ENCODE peak calls at places on chromosomes 2 and 18, in six cellular contexts. T is PC-9, A is caudate nucleus, D is spleen, G is A549, M is A673. L is an unnamed sample.

GRCh38 chr2:45612265-45612664 is 1.2 kb upstream of the SRBD1 start:
- DNase-seq in T (peak), A (no peak), D (no peak), G (no peak), M (no peak), L (peak)

GRCh38 chr2:20664071-20664390 is 2.9 kb upstream of the GDF7 start:
- DNase-seq in T (no peak), A (no peak), D (no peak), G (no peak), M (no peak), L (no peak)

GRCh38 chr2:30653847-30654246 is 153.4 kb downstream of the CAPN13 start:
- DNase-seq in T (no peak), A (no peak), D (no peak), G (no peak), M (no peak), L (no peak)

GRCh38 chr2:159066541-159067156 is 98.2 kb downstream of the TANC1 start:
- DNase-seq in T (no peak), A (no peak), D (no peak), G (no peak), M (no peak), L (no peak)

GRCh38 chr18:46759885-46760284 is 3.0 kb upstream of the ST8SIA5 start:
- DNase-seq in T (no peak), A (no peak), D (no peak), G (no peak), M (peak), L (no peak)

GRCh38 chr2:109611467-109612095 is 2.2 kb downstream of the SEPTIN10 start:
- DNase-seq in T (peak), A (no peak), D (no peak), G (no peak), M (peak), L (no peak)

GRCh38 chr2:146370821-146371220 is 1474.0 kb upstream of the ACVR2A start:
- DNase-seq in T (no peak), A (no peak), D (no peak), G (no peak), M (no peak), L (no peak)

GRCh38 chr2:188132385-188132784 is 159.3 kb upstream of the GULP1 start:
- DNase-seq in T (no peak), A (no peak), D (no peak), G (no peak), M (no peak), L (no peak)

GRCh38 chr2:11953258-11953657 is 206.8 kb downstream of the LPIN1 start:
- DNase-seq in T (no peak), A (no peak), D (no peak), G (no peak), M (no peak), L (no peak)

GRCh38 chr2:11955883-11956282 is 209.5 kb downstream of the LPIN1 start:
- DNase-seq in T (no peak), A (no peak), D (no peak), G (no peak), M (no peak), L (no peak)

GRCh38 chr2:11950894-11951293 is 204.5 kb downstream of the LPIN1 start:
- DNase-seq in T (no peak), A (no peak), D (no peak), G (no peak), M (no peak), L (no peak)

GRCh38 chr2:11949732-11950503 is 203.5 kb downstream of the LPIN1 start:
- DNase-seq in T (no peak), A (no peak), D (no peak), G (no peak), M (no peak), L (no peak)

DNA sequence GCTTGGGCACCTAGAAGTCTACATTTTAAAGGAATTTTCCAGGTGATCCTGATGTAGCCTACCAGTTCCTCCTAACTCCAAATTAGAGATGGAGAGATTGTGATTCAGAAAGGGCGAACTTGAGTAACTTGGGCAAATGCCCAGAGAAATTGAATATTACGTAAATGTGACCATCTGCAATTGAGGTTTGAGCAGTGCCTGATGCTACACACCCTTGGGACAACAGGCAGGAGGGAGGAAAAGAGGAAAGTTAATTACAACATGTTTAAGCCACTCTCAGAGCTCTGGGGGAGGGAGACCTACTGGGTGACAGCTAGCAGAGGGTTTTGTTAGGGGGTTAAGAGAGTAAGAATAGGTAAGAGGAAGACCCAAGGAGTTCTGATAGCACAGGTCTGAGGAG is 208.9 kb downstream of the LPIN1 start:
- DNase-seq in T (peak), A (no peak), D (no peak), G (no peak), M (no peak), L (no peak)
- H3K27ac ChIP-seq in T (no peak), A (no peak), D (no peak), G (no peak), M (no peak), L (peak)

DNA sequence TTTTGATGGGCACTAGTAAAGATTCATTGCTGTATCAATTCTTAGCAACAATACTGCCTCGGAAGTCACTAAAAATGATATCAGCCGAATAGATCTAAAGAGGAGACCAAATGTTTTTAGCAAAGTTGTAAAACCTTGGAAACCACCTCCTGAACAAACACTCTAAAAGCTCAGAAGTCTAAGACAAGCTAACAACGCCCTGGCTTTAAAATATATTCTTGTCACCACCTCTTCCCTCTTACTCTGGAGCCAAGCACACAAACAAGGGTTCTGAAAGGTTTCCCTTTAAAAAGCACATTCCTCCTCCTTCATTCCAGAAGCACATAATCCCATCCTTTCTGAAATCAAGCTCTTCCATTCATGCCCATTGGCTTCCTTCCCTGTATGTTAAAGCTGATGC is 382.0 kb downstream of the LNPK start:
- DNase-seq in T (no peak), A (no peak), D (no peak), G (no peak), M (no peak), L (no peak)
- H3K27ac ChIP-seq in T (no peak), A (no peak), D (no peak), G (no peak), M (no peak), L (no peak)

GRCh38 chr2:237490009-237490804 is 3.2 kb downstream of the MLPH start:
- DNase-seq in T (peak), A (no peak), D (peak), G (no peak), M (no peak), L (peak)
- H3K27ac ChIP-seq in T (peak), A (no peak), D (no peak), G (peak), M (no peak), L (peak)

GRCh38 chr2:237171895-237172294 is 86.2 kb downstream of the COPS8 start:
- DNase-seq in T (no peak), A (no peak), D (no peak), G (no peak), M (no peak), L (no peak)
- H3K27ac ChIP-seq in T (no peak), A (no peak), D (no peak), G (peak), M (no peak), L (no peak)

DNA sequence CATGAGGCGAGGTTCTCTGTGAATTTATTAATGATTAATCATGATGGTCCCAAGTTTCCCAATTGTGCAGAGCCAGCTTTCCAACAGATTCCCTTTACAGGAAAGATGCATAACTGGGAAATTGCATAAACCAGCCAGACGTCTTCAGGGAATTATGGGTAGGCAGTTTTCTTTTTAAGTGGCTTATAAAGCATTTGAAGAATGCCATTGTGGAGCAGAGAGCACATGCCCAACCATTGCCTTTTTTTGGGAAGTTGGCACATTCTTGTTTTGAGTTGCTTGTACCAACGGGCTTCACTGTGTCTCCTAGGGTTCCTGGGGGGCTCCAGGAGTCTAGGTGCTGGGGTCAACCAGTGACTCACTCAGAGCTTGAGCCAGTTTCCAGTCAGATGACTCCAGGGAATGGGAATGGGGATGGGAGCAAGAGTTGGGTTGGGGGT is 231.7 kb upstream of the FOSL2 start:
- DNase-seq in T (no peak), A (no peak), D (no peak), G (peak), M (peak), L (peak)
- H3K27ac ChIP-seq in T (no peak), A (no peak), D (no peak), G (peak), M (no peak), L (peak)

DNA sequence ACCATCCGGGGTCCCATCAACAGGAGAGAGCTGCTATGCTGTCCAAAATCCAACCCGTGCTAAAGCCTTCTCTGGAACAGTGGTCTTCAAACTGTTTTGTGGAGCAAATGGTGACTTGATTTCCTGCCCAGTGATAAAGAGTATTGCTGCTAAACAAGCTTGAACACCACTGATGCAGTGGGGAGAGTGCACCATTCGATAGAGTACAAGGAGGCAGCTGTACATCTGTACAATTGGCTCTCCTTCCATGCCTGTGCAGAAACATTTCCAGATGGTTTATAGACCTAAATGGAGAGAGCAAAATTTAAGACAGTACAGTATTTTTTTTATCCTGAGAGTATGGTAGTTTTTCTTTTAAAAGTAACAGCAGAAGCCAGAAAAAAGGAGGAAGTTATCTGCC is 20.0 kb downstream of the HJURP start:
- DNase-seq in T (no peak), A (no peak), D (no peak), G (no peak), M (no peak), L (no peak)
- H3K27ac ChIP-seq in T (peak), A (no peak), D (no peak), G (peak), M (no peak), L (peak)

GRCh38 chr2:88099798-88100488 is 27.9 kb downstream of the FABP1 start:
- DNase-seq in T (peak), A (no peak), D (no peak), G (peak), M (peak), L (peak)
- H3K27ac ChIP-seq in T (no peak), A (no peak), D (no peak), G (no peak), M (no peak), L (no peak)